ENCODE peak calls at places on chromosomes 3 and 15, in four cellular contexts. G is HEK293T, L is neural crest cell, N is SHP77. B is an unnamed sample.

GRCh38 chr3:11195201-11195600 is 40.9 kb downstream of the HRH1 start:
- DNase-seq in L (no peak), G (no peak), N (peak; percentile 22), B (no peak)

GRCh38 chr3:166284994-166285393 is 447.8 kb upstream of the BCHE start:
- DNase-seq in G (no peak), L (no peak), N (no peak), B (no peak)

GRCh38 chr15:29457729-29458128 is 188.1 kb upstream of the NSMCE3 start:
- DNase-seq in G (no peak), N (no peak), L (no peak), B (no peak)

GRCh38 chr15:29815000-29815704 is 7.1 kb downstream of the TJP1 start:
- DNase-seq in L (no peak), G (peak; percentile 9), N (peak; percentile 60), B (no peak)

GRCh38 chr3:126621627-126622345 is 33.1 kb downstream of the TXNRD3 start:
- DNase-seq in L (no peak), N (no peak), G (no peak), B (no peak)

GRCh38 chr15:63500265-63501250 is 3.8 kb upstream of the USP3 start:
- DNase-seq in G (no peak), L (no peak), N (no peak), B (no peak)

GRCh38 chr3:47594792-47595191 is 16.1 kb upstream of the CSPG5 start:
- DNase-seq in G (no peak), L (no peak), N (no peak), B (no peak)

GRCh38 chr3:196813903-196814302 is 53.8 kb upstream of the SENP5 start:
- DNase-seq in N (no peak), G (no peak), L (no peak), B (no peak)

GRCh38 chr15:98803228-98804056 is 155.1 kb downstream of the IGF1R start:
- DNase-seq in L (no peak), G (no peak), N (no peak), B (no peak)

GRCh38 chr3:45817788-45818523 is 21.6 kb upstream of the SLC6A20 start:
- DNase-seq in L (no peak), G (no peak), N (peak; percentile 15), B (no peak)

GRCh38 chr15:80234883-80235282 is 17.1 kb downstream of the CTXND1 start:
- DNase-seq in N (no peak), L (peak; percentile 34), G (peak; percentile 36), B (no peak)

GRCh38 chr3:158108596-158108995 is 1.3 kb upstream of the RSRC1 start:
- DNase-seq in G (no peak), N (no peak), L (no peak), B (no peak)

GRCh38 chr3:186150234-186150830 is 41.4 kb upstream of the ETV5 start:
- DNase-seq in G (no peak), N (no peak), L (no peak), B (no peak)

GRCh38 chr3:25182794-25183193 is 245.3 kb upstream of the RARB start:
- DNase-seq in N (no peak), L (no peak), G (no peak), B (no peak)

GRCh38 chr3:56985460-56986327 is 74.8 kb upstream of the SPATA12 start:
- DNase-seq in L (no peak), N (no peak), G (no peak), B (no peak)

GRCh38 chr3:146464005-146464595 is 5.3 kb downstream of the PLSCR2 start:
- DNase-seq in N (no peak), G (no peak), L (no peak), B (no peak)

GRCh38 chr15:100723323-100723801 is 121.0 kb downstream of the ASB7 start:
- DNase-seq in L (no peak), N (no peak), G (no peak), B (peak; percentile 37)

GRCh38 chr3:106699093-106699492 is 678.1 kb upstream of the CCDC54 start:
- DNase-seq in N (no peak), G (no peak), L (no peak), B (no peak)

GRCh38 chr3:27535809-27536392 is 51.7 kb upstream of the SLC4A7 start:
- DNase-seq in L (no peak), G (no peak), N (no peak), B (no peak)

GRCh38 chr3:52302426-52303185 is 13.5 kb upstream of the DNAH1 start:
- DNase-seq in N (no peak), G (no peak), L (no peak), B (no peak)

GRCh38 chr15:89416339-89417183 is 79.8 kb downstream of the RHCG start:
- DNase-seq in N (peak; percentile 85), G (peak; percentile 95), L (peak; percentile 86), B (no peak)

GRCh38 chr3:119401069-119401468 is 62.3 kb downstream of the TMEM39A start:
- DNase-seq in L (no peak), G (no peak), N (no peak), B (no peak)

GRCh38 chr3:38562467-38562925 is 66.4 kb downstream of the EXOG start:
- DNase-seq in G (no peak), L (no peak), N (no peak), B (no peak)

GRCh38 chr3:179410317-179410716 is 41.0 kb downstream of the GNB4 start:
- DNase-seq in N (no peak), L (no peak), G (no peak), B (no peak)

GRCh38 chr3:171862993-171863521 is 19.9 kb downstream of the TMEM212 start:
- DNase-seq in N (no peak), G (no peak), L (no peak), B (no peak)

GRCh38 chr15:85607141-85607806 is 187.5 kb downstream of the KLHL25 start:
- DNase-seq in N (no peak), G (no peak), L (no peak), B (no peak)

GRCh38 chr3:59364471-59364870 is 314.6 kb upstream of the CFAP20DC start:
- DNase-seq in L (no peak), N (no peak), G (no peak), B (no peak)

GRCh38 chr3:73069187-73069586 is 7.7 kb downstream of the EBLN2 start:
- DNase-seq in G (no peak), L (no peak), N (no peak), B (no peak)

GRCh38 chr3:135085696-135086436 is 290.8 kb downstream of the EPHB1 start:
- DNase-seq in G (no peak), N (no peak), L (no peak), B (no peak)

GRCh38 chr15:68307131-68307928 is 29.8 kb downstream of the FEM1B start:
- DNase-seq in L (no peak), G (no peak), N (no peak), B (peak; percentile 17)

GRCh38 chr3:78134496-78134895 is 1094.6 kb downstream of the ROBO2 start:
- DNase-seq in N (no peak), G (no peak), L (no peak), B (no peak)

GRCh38 chr3:136075218-136075808 is 109.8 kb downstream of the PPP2R3A start:
- DNase-seq in N (peak; percentile 64), G (peak; percentile 59), L (peak; percentile 74), B (peak; percentile 47)

GRCh38 chr3:135169651-135170050 is 374.6 kb downstream of the EPHB1 start:
- DNase-seq in L (no peak), N (no peak), G (no peak), B (no peak)

GRCh38 chr3:124057453-124057852 is 65.5 kb upstream of the ROPN1 start:
- DNase-seq in N (no peak), G (no peak), L (no peak), B (no peak)

GRCh38 chr3:37556789-37557301 is 304.8 kb upstream of the CTDSPL start:
- DNase-seq in N (no peak), L (no peak), G (no peak), B (no peak)

GRCh38 chr3:153925826-153926514 is 195.2 kb upstream of the ARHGEF26 start:
- DNase-seq in G (no peak), L (no peak), N (no peak), B (no peak)

GRCh38 chr3:186882881-186883685 is 40.6 kb downstream of the ADIPOQ start:
- DNase-seq in G (no peak), N (no peak), L (no peak), B (no peak)

GRCh38 chr15:45857295-45857694 is 222.5 kb downstream of the SQOR start:
- DNase-seq in L (no peak), N (no peak), G (no peak), B (no peak)

GRCh38 chr3:194395767-194396527 is 3.1 kb downstream of the GP5 start:
- DNase-seq in G (no peak), L (no peak), N (no peak), B (no peak)

B was measured in breast epithelium.